ENCODE peak calls at places on chromosome 6, in nine cellular contexts. K is AG08396; L is ovary; V is endothelial cell; O is iPS-NIHi11; B is ureter; J is progenitor cell of endocrine pancreas; X is NCI-H1105; C is stimulated activated CD4-positive, alpha-beta T cell treated with anti-CD3 and anti-CD28 coated beads, Interleukin-15, amount 100 ng/mL, for 48 hours. H is an unnamed sample.

GRCh38 chr6:38509713-38510112 is 130.0 kb downstream of the BTBD9 start:
- DNase-seq in C (no peak), B (no peak), X (no peak), K (peak; percentile 48), L (no peak), O (peak; percentile 22), J (no peak), V (no peak), H (no peak)

GRCh38 chr6:2738373-2738979 is 12.2 kb downstream of the MYLK4 start:
- DNase-seq in L (no peak), X (peak; percentile 38), O (peak; percentile 62), B (no peak), C (no peak), V (peak; percentile 62), J (peak; percentile 34), K (peak; percentile 68), H (no peak)

GRCh38 chr6:92201618-92202017 is 1217.7 kb downstream of the EPHA7 start:
- DNase-seq in L (no peak), C (no peak), K (no peak), X (no peak), V (no peak), J (no peak), O (no peak), B (no peak), H (no peak)

GRCh38 chr6:34226731-34227586 is 9.7 kb upstream of the HMGA1 start:
- DNase-seq in X (no peak), C (no peak), O (no peak), V (no peak), K (no peak), B (no peak), L (no peak), J (no peak), H (no peak)

GRCh38 chr6:5334341-5334740 is 73.0 kb downstream of the FARS2 start:
- DNase-seq in C (no peak), V (no peak), B (no peak), O (no peak), K (no peak), J (no peak), X (no peak), L (no peak), H (no peak)

GRCh38 chr6:156832166-156832743 is 55.1 kb downstream of the ARID1B start:
- DNase-seq in X (peak; percentile 94), C (no peak), K (peak; percentile 51), L (peak; percentile 52), V (no peak), B (no peak), J (no peak), O (no peak), H (no peak)

GRCh38 chr6:134882426-134883038 is 67.4 kb downstream of the ALDH8A1 start:
- DNase-seq in O (peak; percentile 54), C (peak; percentile 1), B (peak; percentile 72), K (peak; percentile 53), L (peak; percentile 79), J (peak; percentile 43), V (peak; percentile 52), X (peak; percentile 61), H (no peak)

GRCh38 chr6:168193816-168194701 is 115.0 kb upstream of the FRMD1 start:
- DNase-seq in K (no peak), B (no peak), C (no peak), V (no peak), X (no peak), L (no peak), O (peak; percentile 81), J (no peak), H (no peak)

GRCh38 chr6:65113581-65113980 is 593.4 kb downstream of the EYS start:
- DNase-seq in C (no peak), K (peak; percentile 7), J (no peak), X (no peak), O (no peak), V (no peak), L (no peak), B (no peak), H (no peak)

GRCh38 chr6:69861986-69862385 is 4.4 kb upstream of the COL19A1 start:
- DNase-seq in K (no peak), X (peak; percentile 18), B (no peak), C (no peak), V (no peak), L (no peak), O (no peak), J (no peak), H (no peak)

GRCh38 chr6:96836579-96837137 is 619 bp downstream of the GPR63 start:
- DNase-seq in J (no peak), L (no peak), O (no peak), X (no peak), V (peak; percentile 9), K (no peak), B (no peak), C (no peak), H (no peak)

GRCh38 chr6:116268589-116269293 is 11.0 kb downstream of the TSPYL1 start:
- DNase-seq in J (no peak), X (peak; percentile 79), B (no peak), V (no peak), C (no peak), L (no peak), K (peak; percentile 36), O (peak; percentile 58), H (no peak)

GRCh38 chr6:41723178-41723935 is 12.1 kb downstream of the TFEB start:
- DNase-seq in C (no peak), X (no peak), O (peak; percentile 76), L (no peak), J (no peak), V (no peak), K (peak; percentile 94), B (peak; percentile 88), H (no peak)

GRCh38 chr6:67885081-67886033 is 749.7 kb upstream of the ADGRB3 start:
- DNase-seq in K (no peak), J (no peak), X (no peak), O (no peak), V (no peak), L (no peak), B (no peak), C (no peak), H (no peak)

GRCh38 chr6:43937236-43938177 is 167.5 kb downstream of the VEGFA start:
- DNase-seq in O (no peak), L (peak; percentile 13), X (no peak), V (no peak), J (no peak), K (no peak), B (peak; percentile 33), C (no peak), H (no peak)

GRCh38 chr6:16684896-16685554 is 76.2 kb downstream of the ATXN1 start:
- DNase-seq in B (no peak), J (no peak), O (no peak), K (no peak), X (no peak), C (peak; percentile 83), V (no peak), L (no peak), H (no peak)

GRCh38 chr6:72286911-72287311 is 335.0 kb upstream of the KCNQ5 start:
- DNase-seq in X (no peak), O (no peak), V (no peak), C (no peak), L (no peak), K (peak; percentile 10), J (no peak), B (no peak), H (no peak)

GRCh38 chr6:45614488-45615285 is 237.0 kb upstream of the SUPT3H start:
- DNase-seq in V (no peak), J (no peak), L (no peak), C (no peak), X (no peak), O (no peak), K (no peak), B (no peak), H (no peak)

GRCh38 chr6:56724455-56724854 is 81.8 kb upstream of the DST start:
- DNase-seq in L (no peak), V (no peak), K (peak; percentile 50), C (no peak), O (no peak), J (no peak), X (no peak), B (no peak), H (no peak)

H was measured in cortex of kidney.